ENCODE peak calls at places on chromosome 9, in eight cellular contexts. M is effector CD4-positive, alpha-beta T cell; G is left lobe of liver; D is CD8-positive, alpha-beta memory T cell; H is ACHN; X is T1000; T is GM20000; K is BE2C. P is an unnamed sample.

GRCh38 chr9:128891354-128892222 is 9.7 kb downstream of the LRRC8A start:
- DNase-seq in M (no peak), G (no peak), D (no peak), H (no peak), X (no peak), T (no peak), K (no peak), P (no peak)

GRCh38 chr9:26264709-26265601 is 586.7 kb upstream of the TUSC1 start:
- DNase-seq in M (no peak), G (no peak), D (no peak), H (peak), X (peak), T (no peak), K (no peak), P (no peak)

GRCh38 chr9:86645303-86645702 is 291.1 kb upstream of the TUT7 start:
- DNase-seq in M (no peak), G (no peak), D (no peak), H (no peak), X (no peak), T (no peak), K (no peak), P (peak)

GRCh38 chr9:80061940-80062339 is 490.2 kb downstream of the TLE4 start:
- DNase-seq in M (no peak), G (no peak), D (no peak), H (no peak), X (peak), T (no peak), K (no peak), P (peak)

GRCh38 chr9:108889649-108890067 is 27.6 kb downstream of the ACTL7A start:
- DNase-seq in M (no peak), G (no peak), D (no peak), H (peak), X (no peak), T (no peak), K (no peak), P (peak)

GRCh38 chr9:22165144-22165543 is 156.0 kb upstream of the CDKN2B start:
- DNase-seq in M (no peak), G (no peak), D (no peak), H (no peak), X (no peak), T (no peak), K (no peak), P (no peak)

GRCh38 chr9:137107982-137108381 is 6.6 kb downstream of the DPP7 start:
- DNase-seq in M (no peak), G (no peak), D (no peak), H (no peak), X (no peak), T (peak), K (no peak), P (no peak)

GRCh38 chr9:129860653-129861446 is 25.6 kb downstream of the USP20 start:
- DNase-seq in M (no peak), G (no peak), D (no peak), H (no peak), X (no peak), T (no peak), K (no peak), P (no peak)

GRCh38 chr9:136854842-136855460 is 2.8 kb downstream of the MAMDC4 start:
- DNase-seq in M (no peak), G (no peak), D (no peak), H (no peak), X (no peak), T (no peak), K (peak), P (no peak)

GRCh38 chr9:96068511-96068910 is 193.0 kb downstream of the ERCC6L2 start:
- DNase-seq in M (no peak), G (peak), D (no peak), H (no peak), X (no peak), T (no peak), K (no peak), P (no peak)

GRCh38 chr9:134321957-134322741 is 4.1 kb upstream of the RXRA start:
- DNase-seq in M (no peak), G (peak), D (no peak), H (no peak), X (no peak), T (no peak), K (no peak), P (no peak)

GRCh38 chr9:37324261-37324683 is 98.2 kb upstream of the GRHPR start:
- DNase-seq in M (no peak), G (no peak), D (no peak), H (no peak), X (no peak), T (peak), K (peak), P (peak)

GRCh38 chr9:88216132-88216995 is 78.1 kb upstream of the SPATA31C2 start:
- DNase-seq in M (no peak), G (no peak), D (no peak), H (no peak), X (no peak), T (no peak), K (no peak), P (no peak)

GRCh38 chr9:95003694-95004451 is 277.4 kb downstream of the AOPEP start:
- DNase-seq in M (no peak), G (no peak), D (no peak), H (peak), X (no peak), T (peak), K (peak), P (peak)

GRCh38 chr9:87950765-87951488 is 23.4 kb downstream of the CDK20 start:
- DNase-seq in M (no peak), G (no peak), D (no peak), H (peak), X (no peak), T (peak), K (no peak), P (peak)

GRCh38 chr9:71683598-71684235 is 84.6 kb downstream of the CEMIP2 start:
- DNase-seq in M (no peak), G (no peak), D (no peak), H (no peak), X (peak), T (no peak), K (peak), P (peak)

GRCh38 chr9:30197954-30198353 is 2186.5 kb upstream of the ACO1 start:
- DNase-seq in M (no peak), G (no peak), D (no peak), H (no peak), X (no peak), T (no peak), K (no peak), P (peak)

GRCh38 chr9:89667730-89668129 is 62.9 kb downstream of the GADD45G start:
- DNase-seq in M (no peak), G (peak), D (no peak), H (no peak), X (no peak), T (no peak), K (no peak), P (no peak)

GRCh38 chr9:4662108-4662988 is at the start of gene PLPP6:
- DNase-seq in M (peak), G (peak), D (peak), H (peak), X (peak), T (peak), K (peak), P (peak)

GRCh38 chr9:127754099-127754760 is 19.1 kb upstream of the TOR2A start:
- DNase-seq in M (no peak), G (no peak), D (no peak), H (peak), X (no peak), T (no peak), K (peak), P (peak)

GRCh38 chr9:127116088-127116726 is 6.2 kb downstream of the ANGPTL2 start:
- DNase-seq in M (no peak), G (no peak), D (no peak), H (no peak), X (no peak), T (no peak), K (no peak), P (no peak)

GRCh38 chr9:123048748-123049147 is 15.3 kb downstream of the GPR21 start:
- DNase-seq in M (no peak), G (no peak), D (no peak), H (no peak), X (no peak), T (no peak), K (no peak), P (no peak)

GRCh38 chr9:128061305-128061704 is 5.8 kb downstream of the NAIF1 start:
- DNase-seq in M (no peak), G (no peak), D (no peak), H (no peak), X (no peak), T (no peak), K (no peak), P (no peak)

GRCh38 chr9:81605154-81605670 is 84.1 kb downstream of the TLE1 start:
- DNase-seq in M (no peak), G (no peak), D (no peak), H (no peak), X (no peak), T (no peak), K (no peak), P (no peak)

GRCh38 chr9:37908698-37909186 is 4.8 kb upstream of the SLC25A51 start:
- DNase-seq in M (no peak), G (peak), D (no peak), H (no peak), X (no peak), T (no peak), K (no peak), P (no peak)

GRCh38 chr9:122158202-122158601 is 1.4 kb downstream of the NDUFA8 start:
- DNase-seq in M (no peak), G (no peak), D (no peak), H (peak), X (no peak), T (peak), K (peak), P (peak)

GRCh38 chr9:32725066-32725860 is 58.1 kb upstream of the TMEM215 start:
- DNase-seq in M (no peak), G (no peak), D (no peak), H (no peak), X (no peak), T (no peak), K (no peak), P (no peak)